ENCODE peak calls at places on chromosomes 12 and 14, in five cellular contexts. L, T, I, M and P are unnamed samples.

GRCh38 chr12:116687888-116688287 is 50.0 kb downstream of the SPRING1 start:
- DNase-seq in I (no peak), T (no peak), L (peak; percentile 86), M (no peak), P (peak; percentile 86)

GRCh38 chr12:75790219-75790618 is 241.4 kb downstream of the PHLDA1 start:
- DNase-seq in T (peak; percentile 55), L (no peak), I (peak; percentile 22), M (no peak), P (no peak)

GRCh38 chr12:9760699-9761406 is at the start of gene CD69:
- DNase-seq in M (no peak), I (no peak), T (no peak), L (no peak), P (no peak)

GRCh38 chr14:61211476-61212262 is 69.5 kb downstream of the TMEM30B start:
- DNase-seq in M (peak; percentile 96), I (no peak), T (no peak), L (no peak), P (no peak)

GRCh38 chr12:59929091-59929490 is 333.3 kb downstream of the SLC16A7 start:
- DNase-seq in L (no peak), M (no peak), I (peak; percentile 66), T (peak; percentile 39), P (no peak)

GRCh38 chr12:67096533-67097318 is 172.4 kb upstream of the CAND1 start:
- DNase-seq in M (no peak), T (no peak), L (no peak), I (peak; percentile 41), P (no peak)

GRCh38 chr12:53454710-53455109 is 2.8 kb downstream of the PCBP2 start:
- DNase-seq in T (no peak), L (no peak), M (no peak), I (no peak), P (no peak)

GRCh38 chr12:45655186-45655585 is 74.3 kb upstream of the ARID2 start:
- DNase-seq in M (no peak), L (no peak), T (no peak), I (peak; percentile 10), P (no peak)

GRCh38 chr14:32779845-32780244 is 158.8 kb upstream of the NPAS3 start:
- DNase-seq in T (peak; percentile 1), L (no peak), I (no peak), M (no peak), P (no peak)

GRCh38 chr12:114672817-114673168 is 11.2 kb downstream of the TBX3 start:
- DNase-seq in L (no peak), I (no peak), M (no peak), T (no peak), P (no peak)

GRCh38 chr14:99481745-99482099 is 513 bp downstream of the CCNK start:
- DNase-seq in I (peak; percentile 14), L (no peak), M (no peak), T (peak; percentile 29), P (no peak)

GRCh38 chr14:75738192-75738591 is 77.1 kb downstream of the TTLL5 start:
- DNase-seq in I (no peak), L (no peak), M (no peak), T (no peak), P (no peak)

GRCh38 chr14:23407516-23408306 is at the start of gene MYH6:
- DNase-seq in T (no peak), M (no peak), L (no peak), I (no peak), P (peak; percentile 30)

GRCh38 chr12:116832353-116832752 is 48.9 kb downstream of the HRK start:
- DNase-seq in T (no peak), L (no peak), M (no peak), I (no peak), P (no peak)